ENCODE peak calls at places on chromosomes 3 and 15, in four cellular contexts. Q, J, P and M are unnamed samples.

GRCh38 chr15:68335251-68335650 is 57.7 kb downstream of the FEM1B start:
- DNase-seq in Q (no peak), J (no peak), P (peak; percentile 58), M (no peak)

GRCh38 chr15:93179072-93179471 is 90.1 kb upstream of the RGMA start:
- DNase-seq in Q (peak; percentile 63), J (peak; percentile 46), P (peak; percentile 6), M (peak; percentile 5)

GRCh38 chr15:57915827-57916531 is 149.5 kb downstream of the ALDH1A2 start:
- DNase-seq in Q (no peak), J (no peak), P (no peak), M (no peak)

GRCh38 chr3:125300416-125300815 is 74.7 kb downstream of the ZNF148 start:
- DNase-seq in Q (no peak), J (no peak), P (peak; percentile 89), M (no peak)

GRCh38 chr3:187263270-187263669 is 28.3 kb downstream of the MASP1 start:
- DNase-seq in Q (no peak), J (no peak), P (peak; percentile 71), M (no peak)

GRCh38 chr3:12991861-12992281 is 81.4 kb downstream of the IQSEC1 start:
- DNase-seq in Q (peak; percentile 7), J (no peak), P (no peak), M (peak; percentile 63)

GRCh38 chr3:55283441-55283925 is 203.6 kb downstream of the WNT5A start:
- DNase-seq in Q (no peak), J (no peak), P (no peak), M (no peak)

GRCh38 chr15:68315495-68316007 is 38.0 kb downstream of the FEM1B start:
- DNase-seq in Q (no peak), J (peak; percentile 19), P (no peak), M (no peak)

GRCh38 chr3:10783360-10784346 is 32.4 kb upstream of the SLC6A11 start:
- DNase-seq in Q (no peak), J (no peak), P (peak; percentile 54), M (no peak)

GRCh38 chr15:81108427-81108826 is 25.6 kb upstream of the CFAP161 start:
- DNase-seq in Q (no peak), J (no peak), P (peak; percentile 35), M (no peak)

GRCh38 chr3:112403101-112403500 is 70.1 kb downstream of the CD200 start:
- DNase-seq in Q (no peak), J (no peak), P (no peak), M (no peak)

GRCh38 chr3:13378155-13378554 is 42.0 kb downstream of the NUP210 start:
- DNase-seq in Q (no peak), J (no peak), P (peak; percentile 24), M (no peak)

GRCh38 chr3:32421991-32422859 is 30.6 kb downstream of the CMTM7 start:
- DNase-seq in Q (peak; percentile 91), J (peak; percentile 87), P (peak; percentile 83), M (peak; percentile 99)

GRCh38 chr3:25259871-25260270 is 168.2 kb upstream of the RARB start:
- DNase-seq in Q (no peak), J (no peak), P (no peak), M (no peak)

GRCh38 chr3:117954131-117954530 is 1080.5 kb downstream of the IGSF11 start:
- DNase-seq in Q (no peak), J (no peak), P (no peak), M (no peak)

GRCh38 chr3:14426305-14426620 is 23.9 kb downstream of the SLC6A6 start:
- DNase-seq in Q (no peak), J (no peak), P (no peak), M (no peak)

DNA sequence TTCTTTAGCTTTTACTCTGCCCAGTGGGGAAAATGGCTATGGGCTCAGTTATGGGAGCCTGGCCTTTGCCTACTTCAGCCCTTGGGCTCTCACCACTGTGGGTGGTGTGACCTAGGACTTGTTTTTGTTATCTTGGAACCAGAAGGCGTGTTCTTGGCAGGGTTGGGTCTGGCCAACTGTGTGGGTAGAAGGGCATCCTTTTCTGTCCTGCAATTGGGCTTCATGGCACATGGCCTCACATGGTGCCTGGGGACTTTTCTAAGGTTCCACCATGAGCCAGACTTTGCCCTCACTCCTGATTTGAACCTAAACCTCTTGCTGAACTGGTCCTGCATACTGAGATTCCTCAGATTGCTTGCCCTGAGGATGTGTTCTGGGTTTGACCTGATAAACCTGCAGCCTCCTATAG is 1.7 kb downstream of the GLYCTK start:
- DNase-seq in Q (peak; percentile 41), J (no peak), P (no peak), M (peak; percentile 40)
- H3K4me1 ChIP-seq in Q (peaks cover 32% of the 10 kb centered on the region), J (peaks cover 16% of the 10 kb centered on the region), P (peaks cover 9% of the 10 kb centered on the region), M (peaks cover 42% of the 10 kb centered on the region)

GRCh38 chr15:94731286-94731685 is 499.9 kb downstream of the MCTP2 start:
- DNase-seq in Q (no peak), J (no peak), P (no peak), M (no peak)
- H3K4me3 ChIP-seq in Q (no peak overlapping the region), J (no peak overlapping the region), P (no peak overlapping the region), M (no peak overlapping the region)

DNA sequence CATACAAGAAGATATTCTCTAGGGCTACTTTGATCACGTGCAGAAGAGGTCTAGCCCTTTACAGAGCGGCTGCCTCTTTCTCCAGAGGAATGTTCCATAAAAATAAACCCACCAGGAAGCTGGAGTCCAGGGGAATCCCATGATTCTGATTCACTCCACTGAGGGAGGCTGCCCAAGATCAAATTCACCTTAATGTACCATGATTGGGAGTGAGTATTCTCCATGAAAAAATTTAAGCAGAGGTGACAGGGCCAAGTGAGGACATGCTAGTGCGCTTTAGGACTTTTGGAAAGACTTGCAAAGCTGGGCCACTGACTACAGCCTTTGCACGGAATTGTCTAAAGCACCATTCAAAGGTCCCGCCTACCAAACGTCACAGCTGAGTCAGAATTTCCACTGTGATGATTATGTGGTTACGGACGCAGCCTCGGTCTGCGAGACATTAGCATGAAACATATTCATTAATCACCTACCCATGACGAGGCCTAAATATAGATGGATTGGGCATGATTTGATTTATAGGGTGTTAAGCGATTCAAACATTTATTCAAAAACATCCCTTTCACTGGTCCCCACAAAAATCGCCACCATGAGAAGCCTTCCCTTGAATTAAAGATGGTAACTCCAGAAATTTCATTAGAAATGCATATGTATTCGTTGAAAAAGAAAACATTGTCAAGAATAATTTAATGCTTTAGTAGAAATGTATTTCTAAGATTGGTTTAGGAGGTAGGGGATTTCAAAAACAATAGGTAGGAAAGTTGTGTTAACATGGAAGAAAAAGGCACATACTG is 152.6 kb downstream of the GREM1 start:
- DNase-seq in Q (peak; percentile 29), J (no peak), P (peak; percentile 90), M (no peak)
- H3K4me1 ChIP-seq in Q (peaks cover 7% of the 10 kb centered on the region), J (peaks cover 7% of the 10 kb centered on the region), P (peaks cover 59% of the 10 kb centered on the region), M (peaks cover 18% of the 10 kb centered on the region)

GRCh38 chr3:154122096-154122911 is 1.1 kb downstream of the ARHGEF26 start:
- DNase-seq in Q (no peak), J (peak; percentile 17), P (peak; percentile 20), M (peak; percentile 38)
- H3K4me3 ChIP-seq in Q (peak overlapping the region; percentile 77), J (peak overlapping the region; percentile 78), P (peak overlapping the region; percentile 75), M (peak overlapping the region; percentile 78)